ENCODE peak calls at places on chromosomes 11 and 22, in seven cellular contexts. S, R, W, B, F, X and J are unnamed samples.

GRCh38 chr11:36455658-36456111 is 54.4 kb downstream of the TRAF6 start:
- DNase-seq in S (peak; percentile 96), R (peak; percentile 97), W (no peak), B (peak; percentile 46), F (peak; percentile 77), X (peak; percentile 78), J (peak; percentile 16)

GRCh38 chr11:1888811-1889526 is 2.7 kb downstream of the PRR33 start:
- DNase-seq in S (no peak), R (no peak), W (no peak), B (no peak), F (peak; percentile 41), X (no peak), J (no peak)

GRCh38 chr22:19098157-19098556 is 24.1 kb downstream of the DGCR2 start:
- DNase-seq in S (no peak), R (peak; percentile 4), W (no peak), B (no peak), F (no peak), X (no peak), J (no peak)

GRCh38 chr22:24142241-24142640 is 39.0 kb upstream of the SUSD2 start:
- DNase-seq in S (no peak), R (no peak), W (no peak), B (no peak), F (no peak), X (no peak), J (no peak)

GRCh38 chr11:69637956-69638871 is 2.7 kb upstream of the CCND1 start:
- DNase-seq in S (no peak), R (peak; percentile 73), W (peak; percentile 81), B (peak; percentile 75), F (peak; percentile 67), X (no peak), J (peak; percentile 67)

GRCh38 chr22:39535302-39535805 is 2.8 kb upstream of the RPS19BP1 start:
- DNase-seq in S (no peak), R (no peak), W (peak; percentile 41), B (no peak), F (no peak), X (no peak), J (no peak)

GRCh38 chr11:23897453-23898289 is 599.2 kb upstream of the LUZP2 start:
- DNase-seq in S (peak; percentile 21), R (no peak), W (no peak), B (peak; percentile 1), F (no peak), X (no peak), J (no peak)

GRCh38 chr11:29305456-29306232 is 711.2 kb downstream of the KCNA4 start:
- DNase-seq in S (no peak), R (no peak), W (no peak), B (no peak), F (no peak), X (no peak), J (no peak)

GRCh38 chr11:123653997-123654565 is 343 bp downstream of the SCN3B start:
- DNase-seq in S (peak; percentile 12), R (no peak), W (peak; percentile 64), B (peak; percentile 22), F (peak; percentile 35), X (peak; percentile 61), J (no peak)

GRCh38 chr11:85941380-85941973 is 86.3 kb downstream of the CCDC83 start:
- DNase-seq in S (peak; percentile 12), R (no peak), W (peak; percentile 61), B (peak; percentile 66), F (no peak), X (peak; percentile 65), J (peak; percentile 22)

GRCh38 chr11:99505319-99505718 is 484.6 kb downstream of the CNTN5 start:
- DNase-seq in S (peak; percentile 21), R (no peak), W (no peak), B (no peak), F (no peak), X (no peak), J (no peak)

GRCh38 chr11:44711113-44711512 is 15.6 kb upstream of the TSPAN18 start:
- DNase-seq in S (no peak), R (no peak), W (peak; percentile 55), B (no peak), F (no peak), X (no peak), J (peak; percentile 51)

GRCh38 chr11:8095356-8095755 is 14.3 kb downstream of the TUB start:
- DNase-seq in S (no peak), R (peak; percentile 43), W (no peak), B (no peak), F (no peak), X (no peak), J (no peak)

GRCh38 chr11:74090701-74091100 is 80.1 kb downstream of the C2CD3 start:
- DNase-seq in S (no peak), R (no peak), W (no peak), B (peak; percentile 51), F (no peak), X (no peak), J (no peak)

GRCh38 chr11:72534859-72535547 is 100.7 kb upstream of the CLPB start:
- DNase-seq in S (no peak), R (no peak), W (peak; percentile 45), B (peak; percentile 11), F (no peak), X (no peak), J (no peak)
- TF ChIP-seq CTCF in S (no peak), R (no peak), W (no peak), B (no peak), F (no peak), X (no peak), J (peak; percentile 47)

DNA sequence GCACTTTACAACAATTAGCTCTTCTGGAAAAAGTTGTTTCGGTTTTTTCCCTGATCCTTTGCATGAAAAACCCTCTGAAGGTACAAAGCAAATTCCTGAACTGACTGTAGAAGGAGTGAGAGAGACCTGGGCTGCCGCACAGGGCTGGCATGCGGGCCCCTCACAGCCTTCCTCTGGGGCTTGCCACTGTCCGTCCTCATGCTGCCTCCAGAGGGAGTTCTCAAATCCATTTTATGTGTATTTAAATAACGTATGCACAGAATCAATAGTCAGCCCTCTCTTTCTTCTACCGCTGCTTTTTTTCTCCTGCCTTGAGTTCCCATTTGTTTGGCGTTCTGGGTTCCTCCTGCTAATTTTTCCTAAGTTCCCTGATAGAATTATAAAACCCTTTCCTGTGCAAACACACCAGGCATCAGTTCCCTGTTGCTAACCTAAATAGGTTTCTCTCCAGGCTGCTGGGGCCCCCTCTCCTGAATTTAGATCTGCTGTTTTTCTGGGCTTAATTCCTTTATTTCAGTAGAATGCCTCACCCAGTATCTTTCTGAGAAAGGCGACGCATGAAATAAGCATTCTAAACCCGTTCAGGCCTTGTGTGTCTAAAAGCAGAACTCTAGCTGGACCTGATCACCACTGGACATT is 52.4 kb downstream of the PHF21B start:
- DNase-seq in S (no peak), R (no peak), W (peak; percentile 53), B (no peak), F (no peak), X (no peak), J (no peak)
- TF ChIP-seq CTCF in S (no peak), R (no peak), W (no peak), B (no peak), F (no peak), X (no peak), J (peak; percentile 52)

GRCh38 chr11:35165416-35166368 is 26.7 kb downstream of the CD44 start:
- DNase-seq in S (no peak), R (no peak), W (no peak), B (peak; percentile 31), F (peak; percentile 60), X (no peak), J (no peak)

GRCh38 chr11:35166369-35167360 is 27.7 kb downstream of the CD44 start:
- DNase-seq in S (peak; percentile 93), R (no peak), W (no peak), B (peak; percentile 73), F (no peak), X (no peak), J (no peak)

GRCh38 chr11:35162795-35163194 is 23.8 kb downstream of the CD44 start:
- DNase-seq in S (no peak), R (no peak), W (no peak), B (no peak), F (no peak), X (no peak), J (no peak)

GRCh38 chr11:35163209-35163608 is 24.2 kb downstream of the CD44 start:
- DNase-seq in S (peak; percentile 97), R (no peak), W (no peak), B (peak; percentile 48), F (no peak), X (no peak), J (no peak)

DNA sequence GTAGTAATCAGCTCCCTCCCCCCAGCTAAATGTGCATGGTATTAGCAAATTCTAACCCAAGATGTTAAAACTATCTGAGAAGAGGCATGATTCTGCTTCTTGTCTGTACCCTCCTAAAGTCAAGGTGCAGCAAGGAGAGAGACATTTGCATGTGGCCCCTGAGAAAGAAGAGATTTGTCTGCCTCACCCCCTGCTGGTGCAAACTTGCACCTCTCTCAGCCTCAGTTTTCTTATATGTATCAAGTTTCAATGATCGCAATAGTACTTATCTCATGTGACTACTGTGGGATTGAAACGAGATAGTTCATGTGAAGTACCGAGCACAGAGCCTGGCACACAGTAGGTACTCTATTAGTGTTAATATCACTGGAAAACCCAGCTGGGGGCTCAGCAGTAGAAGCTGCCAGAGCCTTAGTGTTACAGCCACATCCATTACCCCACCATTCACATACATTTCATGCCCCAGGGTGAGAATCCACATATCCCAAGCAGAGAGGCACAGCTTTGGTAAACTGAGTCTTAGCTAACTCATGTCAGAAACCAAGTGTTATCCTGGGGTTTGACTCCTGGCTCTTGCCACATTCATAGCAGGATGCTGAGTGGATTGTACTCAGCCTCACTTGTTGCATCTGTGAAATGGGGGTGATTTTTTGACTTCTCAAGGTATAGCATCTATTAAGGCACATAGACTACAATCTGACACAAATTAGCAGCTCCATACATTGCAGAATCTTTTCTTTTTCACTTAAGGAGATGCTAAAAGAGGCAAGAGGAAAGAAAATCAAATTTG is 24.9 kb downstream of the CD44 start:
- DNase-seq in S (no peak), R (no peak), W (no peak), B (no peak), F (no peak), X (no peak), J (no peak)
- TF ChIP-seq CTCF in S (peak; percentile 43), R (no peak), W (no peak), B (no peak), F (no peak), X (no peak), J (peak; percentile 35)

DNA sequence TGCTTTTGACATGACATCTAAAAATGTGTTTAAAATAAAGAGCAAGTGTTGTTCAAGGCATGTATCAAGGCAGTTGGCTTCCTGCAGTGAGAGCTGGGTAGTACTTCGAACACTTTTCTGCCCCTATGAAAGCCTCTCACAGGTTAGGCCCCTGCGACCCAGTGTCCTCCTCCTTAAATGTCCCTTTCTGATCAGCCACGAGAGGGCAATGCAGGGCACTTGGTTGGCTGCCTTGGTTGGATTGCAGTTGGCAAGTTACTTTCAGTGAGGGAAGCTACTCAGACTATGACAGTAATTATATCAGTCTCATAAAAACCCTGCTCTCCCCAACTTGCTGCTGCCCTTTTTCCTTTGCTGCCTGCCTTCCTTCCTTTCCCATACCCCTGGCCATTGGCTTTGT is 743.8 kb downstream of the NTM start:
- DNase-seq in S (no peak), R (no peak), W (peak; percentile 72), B (peak; percentile 6), F (no peak), X (no peak), J (peak; percentile 26)
- TF ChIP-seq CTCF in S (peak; percentile 41), R (no peak), W (no peak), B (no peak), F (no peak), X (no peak), J (peak; percentile 59)

DNA sequence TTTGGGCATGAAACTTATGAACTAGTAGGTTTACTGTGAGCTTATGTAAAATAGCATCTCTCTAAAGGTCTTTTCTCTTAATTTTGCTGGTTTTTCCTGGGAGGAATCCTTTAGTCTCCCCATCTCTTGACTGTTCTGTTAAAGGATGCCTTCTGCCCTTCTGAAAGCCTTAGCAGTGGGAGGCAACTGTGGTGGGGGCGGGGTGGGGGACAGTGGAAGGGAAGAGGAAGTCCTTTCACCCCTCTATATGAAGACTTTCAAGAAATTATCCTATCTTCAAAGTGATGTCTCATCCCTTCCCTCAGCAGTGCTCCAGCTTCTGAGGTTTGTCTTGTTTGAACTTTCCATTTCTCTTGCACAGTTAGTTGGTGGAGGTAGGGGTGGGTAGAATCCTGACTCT is 73.1 kb downstream of the ELP4 start:
- DNase-seq in S (no peak), R (no peak), W (peak; percentile 17), B (no peak), F (no peak), X (no peak), J (no peak)
- TF ChIP-seq CTCF in S (no peak), R (no peak), W (no peak), B (no peak), F (no peak), X (no peak), J (no peak)